ENCODE peak calls at places on chromosome 1, in six cellular contexts. One of them, this sample, is unnamed.

GRCh38 chr1:195748969-195749368 is 859.3 kb downstream of the KCNT2 start:
- DNase-seq in endothelial cell of umbilical vein: no peak
- DNase-seq in K562: no peak
- DNase-seq in A549: no peak
- DNase-seq in GM12878: no peak
- DNase-seq in HepG2: no peak
- DNase-seq in this sample: no peak

GRCh38 chr1:28058168-28058567 is 30.2 kb downstream of the EYA3 start:
- DNase-seq in endothelial cell of umbilical vein: no peak
- DNase-seq in K562: no peak
- DNase-seq in A549: no peak
- DNase-seq in GM12878: no peak
- DNase-seq in HepG2: no peak
- DNase-seq in this sample: no peak

GRCh38 chr1:39395357-39395831 is 96.0 kb upstream of the BMP8A start:
- DNase-seq in endothelial cell of umbilical vein: peak
- DNase-seq in K562: no peak
- DNase-seq in A549: peak
- DNase-seq in GM12878: no peak
- DNase-seq in HepG2: peak
- DNase-seq in this sample: peak

GRCh38 chr1:207241164-207241934 is 80.1 kb upstream of the CD55 start:
- DNase-seq in endothelial cell of umbilical vein: peak
- DNase-seq in K562: no peak
- DNase-seq in A549: no peak
- DNase-seq in GM12878: no peak
- DNase-seq in HepG2: peak
- DNase-seq in this sample: no peak

GRCh38 chr1:178573330-178573729 is 60.4 kb downstream of the TEX35 start:
- DNase-seq in endothelial cell of umbilical vein: no peak
- DNase-seq in K562: no peak
- DNase-seq in A549: no peak
- DNase-seq in GM12878: peak
- DNase-seq in HepG2: no peak
- DNase-seq in this sample: no peak

GRCh38 chr1:195097316-195097715 is 1510.9 kb downstream of the KCNT2 start:
- DNase-seq in endothelial cell of umbilical vein: no peak
- DNase-seq in K562: no peak
- DNase-seq in A549: no peak
- DNase-seq in GM12878: no peak
- DNase-seq in HepG2: no peak
- DNase-seq in this sample: no peak

GRCh38 chr1:23589506-23589872 is 30.2 kb upstream of the ID3 start:
- DNase-seq in endothelial cell of umbilical vein: no peak
- DNase-seq in K562: no peak
- DNase-seq in A549: no peak
- DNase-seq in GM12878: no peak
- DNase-seq in HepG2: no peak
- DNase-seq in this sample: no peak

GRCh38 chr1:97137862-97138514 is 416.4 kb downstream of the PTBP2 start:
- DNase-seq in endothelial cell of umbilical vein: peak
- DNase-seq in K562: no peak
- DNase-seq in A549: peak
- DNase-seq in GM12878: peak
- DNase-seq in HepG2: peak
- DNase-seq in this sample: peak

GRCh38 chr1:71086331-71086730 is 5.5 kb upstream of the ZRANB2 start:
- DNase-seq in endothelial cell of umbilical vein: peak
- DNase-seq in K562: no peak
- DNase-seq in A549: no peak
- DNase-seq in GM12878: no peak
- DNase-seq in HepG2: no peak
- DNase-seq in this sample: no peak

DNA sequence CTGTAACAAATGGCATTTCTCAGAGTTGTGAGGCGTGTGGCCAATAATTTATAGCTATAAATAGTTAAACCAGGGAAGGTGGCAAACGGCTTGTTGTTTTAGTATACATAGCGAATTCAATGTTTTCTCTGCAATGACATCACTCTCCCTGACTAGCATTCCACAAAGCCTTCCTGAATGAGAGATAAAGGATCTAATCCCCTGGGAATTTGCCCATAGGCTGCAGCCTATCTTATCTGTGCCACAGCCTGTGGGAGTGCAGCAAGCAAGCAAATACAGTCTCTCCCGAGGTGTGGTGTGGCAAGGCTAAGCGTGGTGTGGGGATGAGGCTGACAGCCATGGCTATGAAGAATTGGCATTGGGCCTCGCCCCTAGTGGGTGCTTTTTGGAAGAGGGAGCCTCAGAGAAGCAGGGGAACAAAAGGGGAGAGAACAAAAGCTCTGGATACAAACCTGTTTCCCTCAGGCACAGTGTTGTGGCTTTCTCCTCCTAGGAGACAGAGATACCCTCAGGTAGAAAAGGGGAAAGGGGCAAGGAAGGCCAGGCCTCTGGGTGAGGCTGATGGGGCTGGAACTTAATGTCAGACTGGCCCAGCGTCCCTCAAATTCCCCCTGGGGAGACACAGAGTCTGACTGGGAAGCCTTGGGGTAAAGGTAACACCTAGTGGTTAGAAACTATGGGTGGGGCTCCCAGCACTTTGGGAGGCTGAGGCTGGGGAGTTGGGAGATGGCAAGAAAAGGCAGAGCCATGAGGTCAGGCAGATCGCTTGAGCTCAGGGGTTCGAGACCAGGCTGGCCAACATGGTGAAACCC is 8.9 kb downstream of the TAGLN2 start:
- DNase-seq in endothelial cell of umbilical vein: peak
- DNase-seq in K562: no peak
- DNase-seq in A549: peak
- DNase-seq in GM12878: no peak
- DNase-seq in HepG2: peak
- DNase-seq in this sample: no peak
- TF ChIP-seq MYC in endothelial cell of umbilical vein: no peak
- TF ChIP-seq MYC in K562: no peak
- TF ChIP-seq MYC in A549: no peak
- TF ChIP-seq MYC in GM12878: no peak
- TF ChIP-seq MYC in HepG2: no peak
- TF ChIP-seq MYC in this sample: no peak

DNA sequence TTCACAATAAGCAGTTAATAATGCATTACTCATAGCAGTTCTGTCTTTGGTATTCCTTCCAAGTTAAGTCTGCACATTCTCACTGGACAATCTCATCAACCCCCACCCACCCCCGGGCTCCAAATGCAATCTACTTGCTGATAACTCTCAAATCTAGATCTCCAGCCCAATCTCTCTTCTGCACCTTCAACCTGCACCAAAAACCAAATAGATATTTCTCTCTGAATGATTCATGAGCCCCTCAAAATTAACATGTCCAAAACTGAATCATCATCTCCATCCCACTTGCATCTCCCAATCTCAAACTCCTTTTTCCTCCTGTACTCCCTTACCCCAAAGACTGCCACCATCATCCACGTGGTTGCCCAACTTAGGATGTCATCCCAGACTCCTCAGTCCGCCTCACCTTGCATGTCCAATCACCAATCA is 2.7 kb downstream of the DOCK7 start:
- DNase-seq in endothelial cell of umbilical vein: no peak
- DNase-seq in K562: peak
- DNase-seq in A549: no peak
- DNase-seq in GM12878: no peak
- DNase-seq in HepG2: no peak
- DNase-seq in this sample: no peak
- TF ChIP-seq MYC in endothelial cell of umbilical vein: no peak
- TF ChIP-seq MYC in K562: no peak
- TF ChIP-seq MYC in A549: no peak
- TF ChIP-seq MYC in GM12878: no peak
- TF ChIP-seq MYC in HepG2: no peak
- TF ChIP-seq MYC in this sample: no peak

GRCh38 chr1:229344937-229345684 is 2.3 kb upstream of the CCSAP start:
- DNase-seq in endothelial cell of umbilical vein: no peak
- DNase-seq in K562: no peak
- DNase-seq in A549: no peak
- DNase-seq in GM12878: no peak
- DNase-seq in HepG2: no peak
- DNase-seq in this sample: no peak

GRCh38 chr1:229342305-229342901 is 444 bp downstream of the CCSAP start:
- DNase-seq in endothelial cell of umbilical vein: peak
- DNase-seq in K562: peak
- DNase-seq in A549: peak
- DNase-seq in GM12878: no peak
- DNase-seq in HepG2: peak
- DNase-seq in this sample: peak

GRCh38 chr1:229344139-229344538 is 1.3 kb upstream of the CCSAP start:
- DNase-seq in endothelial cell of umbilical vein: no peak
- DNase-seq in K562: no peak
- DNase-seq in A549: no peak
- DNase-seq in GM12878: no peak
- DNase-seq in HepG2: no peak
- DNase-seq in this sample: no peak

GRCh38 chr1:229341811-229342304 is 989 bp downstream of the CCSAP start:
- DNase-seq in endothelial cell of umbilical vein: no peak
- DNase-seq in K562: peak
- DNase-seq in A549: no peak
- DNase-seq in GM12878: no peak
- DNase-seq in HepG2: no peak
- DNase-seq in this sample: peak

DNA sequence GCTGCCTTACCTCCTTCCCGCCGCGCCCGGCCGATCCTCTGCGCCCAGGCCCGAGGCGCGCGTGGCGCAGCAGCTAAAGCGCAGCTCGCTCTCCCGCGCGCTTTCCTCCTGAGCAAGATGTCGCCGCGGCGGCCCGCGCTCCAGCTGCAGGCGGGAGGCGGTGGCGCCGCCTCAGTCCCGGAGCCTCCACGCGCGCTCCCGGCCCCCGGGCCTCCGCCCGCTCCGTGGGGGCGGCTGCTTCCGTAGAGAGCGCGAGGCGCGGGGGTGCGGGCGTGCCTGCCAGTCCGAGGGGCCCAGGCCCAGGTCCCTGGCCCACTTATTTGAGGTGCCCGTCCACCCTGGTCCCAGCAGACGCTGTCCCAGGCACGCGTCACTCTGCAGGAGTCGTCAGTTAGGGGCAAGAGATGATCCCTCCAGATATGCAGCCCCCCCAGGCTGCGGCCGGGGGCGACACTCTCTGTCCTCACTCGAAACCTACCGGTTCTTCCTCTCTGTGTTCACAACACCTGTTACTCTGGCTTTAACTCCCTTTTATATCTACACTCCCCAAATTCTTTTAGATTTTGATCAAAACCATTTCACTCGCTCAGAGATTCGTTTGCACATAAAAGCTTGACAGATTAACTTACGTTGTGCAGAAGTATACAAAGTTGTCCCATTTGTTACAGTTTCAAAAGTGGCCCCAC is at the start of gene CCSAP:
- DNase-seq in endothelial cell of umbilical vein: peak
- DNase-seq in K562: peak
- DNase-seq in A549: peak
- DNase-seq in GM12878: no peak
- DNase-seq in HepG2: peak
- DNase-seq in this sample: peak
- TF ChIP-seq MYC in endothelial cell of umbilical vein: no peak
- TF ChIP-seq MYC in K562: no peak
- TF ChIP-seq MYC in A549: no peak
- TF ChIP-seq MYC in GM12878: no peak
- TF ChIP-seq MYC in HepG2: peak
- TF ChIP-seq MYC in this sample: peak

DNA sequence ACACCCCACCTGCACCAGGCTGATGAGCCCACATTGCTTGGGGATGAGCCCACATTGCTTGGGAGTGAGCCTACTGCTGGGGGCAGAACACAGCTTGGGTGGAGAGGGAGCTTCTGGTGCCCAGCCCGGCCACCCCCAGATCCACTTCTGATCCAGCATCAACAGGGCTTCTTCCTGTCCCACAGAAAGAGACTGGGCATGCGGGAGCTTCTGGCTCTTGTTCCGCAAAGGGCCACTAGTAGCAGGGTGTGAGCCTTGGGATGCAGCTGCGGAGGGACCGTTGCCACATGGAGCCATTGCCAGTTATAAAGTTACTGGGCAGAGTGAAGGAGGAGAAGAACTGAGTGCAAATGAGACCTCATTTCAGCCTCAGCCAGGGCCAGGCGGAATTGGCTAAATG is 36.3 kb downstream of the PKP1 start:
- DNase-seq in endothelial cell of umbilical vein: no peak
- DNase-seq in K562: no peak
- DNase-seq in A549: no peak
- DNase-seq in GM12878: no peak
- DNase-seq in HepG2: no peak
- DNase-seq in this sample: no peak
- TF ChIP-seq MYC in endothelial cell of umbilical vein: no peak
- TF ChIP-seq MYC in K562: no peak
- TF ChIP-seq MYC in A549: no peak
- TF ChIP-seq MYC in GM12878: no peak
- TF ChIP-seq MYC in HepG2: no peak
- TF ChIP-seq MYC in this sample: no peak

DNA sequence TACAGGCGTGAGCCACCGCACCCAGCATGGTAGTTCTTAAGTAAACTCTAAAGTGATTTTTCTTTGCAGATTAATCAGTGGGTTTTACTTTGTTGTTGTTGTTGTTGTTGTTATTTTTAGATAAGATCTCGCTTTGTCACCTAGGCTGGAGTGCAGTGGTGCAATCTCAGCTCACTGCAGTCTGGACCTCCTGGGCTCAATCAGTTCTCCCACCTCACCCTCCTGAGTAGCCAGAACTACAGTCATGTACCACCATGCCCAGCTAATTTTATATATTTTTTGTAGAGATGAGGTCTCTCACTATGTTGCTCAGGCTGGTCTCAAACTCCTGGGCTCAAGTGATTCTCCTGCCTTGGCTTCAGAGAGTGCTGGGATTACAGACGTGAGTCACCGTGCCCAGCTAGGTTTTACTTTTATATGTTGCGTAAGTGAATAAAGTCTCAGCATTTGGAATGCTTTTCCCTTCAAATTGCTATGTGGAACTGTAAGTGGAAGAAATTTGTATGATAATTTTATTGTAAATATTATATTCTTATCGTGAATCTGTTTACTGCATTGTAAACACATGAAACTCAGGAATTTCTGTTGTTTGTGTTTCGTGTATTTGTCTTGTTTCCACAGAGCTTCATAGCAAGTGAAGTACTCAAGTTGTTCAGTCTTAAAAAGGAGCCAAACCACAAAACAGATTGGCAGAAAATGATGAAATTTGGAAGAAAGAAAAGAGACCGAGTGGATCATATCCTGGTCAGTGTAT is 56.2 kb upstream of the QSOX1 start:
- DNase-seq in endothelial cell of umbilical vein: no peak
- DNase-seq in K562: no peak
- DNase-seq in A549: no peak
- DNase-seq in GM12878: no peak
- DNase-seq in HepG2: no peak
- DNase-seq in this sample: peak
- TF ChIP-seq MYC in endothelial cell of umbilical vein: no peak
- TF ChIP-seq MYC in K562: no peak
- TF ChIP-seq MYC in A549: no peak
- TF ChIP-seq MYC in GM12878: no peak
- TF ChIP-seq MYC in HepG2: no peak
- TF ChIP-seq MYC in this sample: no peak

This sample was measured in NB4.